ENCODE peak calls at places on chromosomes 12 and 14, in five cellular contexts. One of them, this sample, is unnamed.

GRCh38 chr14:68772761-68773381 is 20.0 kb downstream of the ZFP36L1 start:
- DNase-seq in stomach: no peak
- DNase-seq in lower leg skin: no peak
- DNase-seq in aorta: peak
- DNase-seq in pancreas: no peak
- DNase-seq in this sample: no peak

GRCh38 chr14:33282811-33283210 is 344.1 kb downstream of the NPAS3 start:
- DNase-seq in stomach: no peak
- DNase-seq in lower leg skin: no peak
- DNase-seq in aorta: no peak
- DNase-seq in pancreas: no peak
- DNase-seq in this sample: no peak

GRCh38 chr12:15757553-15758255 is 31.5 kb downstream of the EPS8 start:
- DNase-seq in stomach: peak
- DNase-seq in lower leg skin: peak
- DNase-seq in aorta: peak
- DNase-seq in pancreas: no peak
- DNase-seq in this sample: no peak

GRCh38 chr12:92107094-92107493 is 38.6 kb downstream of the BTG1 start:
- DNase-seq in stomach: no peak
- DNase-seq in lower leg skin: no peak
- DNase-seq in aorta: no peak
- DNase-seq in pancreas: no peak
- DNase-seq in this sample: no peak

GRCh38 chr12:5965950-5966383 is 20.9 kb upstream of the ANO2 start:
- DNase-seq in stomach: peak
- DNase-seq in lower leg skin: no peak
- DNase-seq in aorta: no peak
- DNase-seq in pancreas: peak
- DNase-seq in this sample: peak

GRCh38 chr12:102879-103168 is 36.3 kb downstream of the IQSEC3 start:
- DNase-seq in stomach: no peak
- DNase-seq in lower leg skin: no peak
- DNase-seq in aorta: no peak
- DNase-seq in pancreas: no peak
- DNase-seq in this sample: no peak

GRCh38 chr12:94285954-94286579 is 137.7 kb downstream of the PLXNC1 start:
- DNase-seq in stomach: no peak
- DNase-seq in lower leg skin: no peak
- DNase-seq in aorta: no peak
- DNase-seq in pancreas: no peak
- DNase-seq in this sample: no peak

GRCh38 chr12:74412607-74413230 is 124.9 kb upstream of the ATXN7L3B start:
- DNase-seq in stomach: no peak
- DNase-seq in lower leg skin: no peak
- DNase-seq in aorta: no peak
- DNase-seq in pancreas: no peak
- DNase-seq in this sample: peak

GRCh38 chr14:20732950-20733650 is 12.6 kb upstream of the EDDM3A start:
- DNase-seq in stomach: no peak
- DNase-seq in lower leg skin: no peak
- DNase-seq in aorta: peak
- DNase-seq in pancreas: no peak
- DNase-seq in this sample: no peak

GRCh38 chr12:75366629-75367028 is 24.3 kb upstream of the GLIPR1L2 start:
- DNase-seq in stomach: no peak
- DNase-seq in lower leg skin: no peak
- DNase-seq in aorta: no peak
- DNase-seq in pancreas: no peak
- DNase-seq in this sample: no peak

GRCh38 chr14:54942913-54943312 is 40.3 kb upstream of the GCH1 start:
- DNase-seq in stomach: no peak
- DNase-seq in lower leg skin: no peak
- DNase-seq in aorta: no peak
- DNase-seq in pancreas: no peak
- DNase-seq in this sample: peak

GRCh38 chr12:85951823-85952222 is 77.7 kb downstream of the NTS start:
- DNase-seq in stomach: no peak
- DNase-seq in lower leg skin: no peak
- DNase-seq in aorta: no peak
- DNase-seq in pancreas: no peak
- DNase-seq in this sample: no peak

GRCh38 chr14:61459229-61459628 is 137.8 kb downstream of the PRKCH start:
- DNase-seq in stomach: no peak
- DNase-seq in lower leg skin: no peak
- DNase-seq in aorta: no peak
- DNase-seq in pancreas: no peak
- DNase-seq in this sample: no peak

DNA sequence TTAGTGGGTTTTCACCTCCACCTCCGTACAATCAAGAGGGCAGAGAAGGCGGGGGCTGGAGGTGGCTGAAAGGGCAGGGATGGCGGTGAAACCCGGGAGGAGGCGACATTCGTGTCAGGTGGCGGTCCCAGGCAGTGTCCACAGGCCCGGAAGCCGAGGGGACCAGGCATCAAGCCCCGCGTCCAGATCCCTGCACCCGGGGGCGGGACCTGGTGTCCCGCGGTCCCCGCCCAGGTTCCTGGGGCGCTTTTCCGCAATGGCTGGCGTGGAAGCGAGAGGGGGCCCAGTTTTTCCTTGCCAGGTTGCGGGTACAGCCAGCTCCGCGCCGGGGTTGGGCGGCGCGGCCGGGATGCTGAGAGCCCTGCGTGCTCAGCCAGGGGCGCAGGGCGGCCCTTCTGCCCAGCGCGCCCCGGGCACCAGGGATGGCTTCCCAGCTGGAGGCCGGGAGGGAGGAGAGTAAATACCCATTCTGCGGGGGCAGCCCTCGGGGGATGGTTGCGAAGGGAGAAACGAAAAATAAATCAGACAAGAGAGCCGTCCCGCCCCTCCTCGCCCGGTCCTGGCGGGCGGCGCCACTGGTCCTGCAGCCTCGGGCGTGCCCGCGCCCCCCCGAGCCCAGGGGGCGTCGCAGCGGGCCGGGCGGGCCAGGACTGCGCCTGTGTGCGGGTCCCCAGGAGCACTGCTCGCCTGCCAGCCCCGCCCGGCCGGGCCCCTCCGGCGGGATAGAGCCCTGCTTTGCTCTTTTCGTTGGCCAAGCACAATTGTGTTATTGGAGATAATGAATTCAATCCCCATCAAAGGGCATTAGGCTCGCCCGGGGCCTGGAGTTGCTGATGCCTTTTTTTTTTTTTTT is 11.5 kb downstream of the FOXA1 start:
- DNase-seq in stomach: no peak
- DNase-seq in lower leg skin: no peak
- DNase-seq in aorta: no peak
- DNase-seq in pancreas: no peak
- DNase-seq in this sample: no peak
- H3K4me3 ChIP-seq in stomach: peak
- H3K4me3 ChIP-seq in lower leg skin: no peak
- H3K4me3 ChIP-seq in aorta: no peak
- H3K4me3 ChIP-seq in pancreas: no peak
- H3K4me3 ChIP-seq in this sample: no peak

GRCh38 chr12:89782807-89783206 is 74.2 kb upstream of the ATP2B1 start:
- DNase-seq in stomach: no peak
- DNase-seq in lower leg skin: no peak
- DNase-seq in aorta: no peak
- DNase-seq in pancreas: no peak
- DNase-seq in this sample: no peak
- H3K4me3 ChIP-seq in stomach: no peak
- H3K4me3 ChIP-seq in lower leg skin: no peak
- H3K4me3 ChIP-seq in aorta: no peak
- H3K4me3 ChIP-seq in pancreas: no peak
- H3K4me3 ChIP-seq in this sample: no peak

DNA sequence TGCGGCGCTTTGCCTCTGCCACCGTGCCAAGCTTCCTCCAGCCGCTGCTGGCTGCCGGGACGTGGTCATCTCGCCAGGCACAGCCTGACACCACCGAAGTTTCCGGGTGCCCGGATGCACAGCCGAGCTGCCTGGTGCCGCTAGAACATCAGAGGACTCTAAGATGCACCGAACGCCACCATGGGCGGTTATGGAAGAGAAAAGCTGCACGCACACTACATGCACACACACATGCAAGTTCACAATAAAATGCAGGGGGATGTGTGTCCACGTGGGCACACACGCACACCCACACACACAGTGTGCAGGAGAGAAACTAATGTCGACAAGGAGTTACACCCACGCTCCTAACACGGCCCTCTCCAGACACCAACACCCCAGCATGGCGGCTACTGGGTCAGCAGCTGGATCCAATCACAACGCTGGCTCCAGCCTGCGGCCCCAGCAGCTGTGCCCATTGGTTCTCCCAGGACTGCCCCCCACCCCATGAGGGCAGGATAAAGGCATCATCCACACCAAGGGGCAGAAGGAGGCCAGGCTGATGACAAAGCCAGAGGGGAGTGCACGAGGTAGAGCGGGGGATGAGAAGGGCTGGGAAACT is 82.7 kb downstream of the BCL11B start:
- DNase-seq in stomach: no peak
- DNase-seq in lower leg skin: no peak
- DNase-seq in aorta: no peak
- DNase-seq in pancreas: no peak
- DNase-seq in this sample: no peak
- H3K4me3 ChIP-seq in stomach: no peak
- H3K4me3 ChIP-seq in lower leg skin: no peak
- H3K4me3 ChIP-seq in aorta: no peak
- H3K4me3 ChIP-seq in pancreas: no peak
- H3K4me3 ChIP-seq in this sample: no peak

DNA sequence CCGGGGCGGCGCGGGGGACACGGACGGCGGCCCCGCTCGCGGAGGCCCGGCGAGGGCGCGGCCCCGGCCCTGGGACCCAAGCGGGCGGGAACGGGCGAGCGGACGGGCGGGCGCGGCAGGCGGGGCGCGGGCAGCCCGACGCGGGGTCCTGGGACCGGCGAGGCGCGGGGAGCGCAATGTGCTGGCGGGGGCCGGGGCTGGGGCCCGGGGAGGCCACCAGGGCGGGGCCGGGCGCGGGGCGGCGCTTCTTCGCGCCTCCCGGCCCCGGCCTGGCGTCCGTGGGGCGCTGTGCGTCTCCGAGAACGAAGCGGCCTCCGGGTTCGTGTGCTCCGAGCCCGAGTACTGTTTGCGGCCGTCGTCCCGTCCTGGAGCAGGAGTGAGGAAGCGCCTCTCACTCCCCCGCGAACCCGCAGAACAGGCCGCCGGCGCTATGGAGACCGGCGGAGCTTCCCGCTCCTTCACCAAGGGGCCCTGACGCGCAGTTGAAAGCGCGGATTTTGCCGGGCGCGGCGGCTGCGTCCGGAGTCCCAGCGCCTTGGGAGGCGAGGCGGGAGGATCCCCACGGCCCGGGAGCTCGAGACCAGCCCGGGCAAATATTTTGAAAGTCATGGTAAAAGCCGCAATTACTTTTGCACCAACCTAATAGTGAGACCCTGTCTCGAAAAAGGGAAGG is 415 bp upstream of the ANKLE2 start:
- DNase-seq in stomach: peak
- DNase-seq in lower leg skin: peak
- DNase-seq in aorta: peak
- DNase-seq in pancreas: peak
- DNase-seq in this sample: peak
- H3K4me3 ChIP-seq in stomach: peak
- H3K4me3 ChIP-seq in lower leg skin: peak
- H3K4me3 ChIP-seq in aorta: peak
- H3K4me3 ChIP-seq in pancreas: peak
- H3K4me3 ChIP-seq in this sample: peak